ENCODE peak calls at places on chromosomes 11 and 22, in four cellular contexts. H, U, F and K are unnamed samples.

GRCh38 chr22:23090079-23090835 is 19.9 kb downstream of the GNAZ start:
- DNase-seq in H (no peak), U (no peak), F (no peak), K (no peak)

GRCh38 chr11:26626346-26626745 is 54.3 kb upstream of the MUC15 start:
- DNase-seq in H (no peak), U (no peak), F (no peak), K (no peak)

GRCh38 chr11:44456544-44457270 is 108.8 kb upstream of the CD82 start:
- DNase-seq in H (peak), U (no peak), F (no peak), K (no peak)

GRCh38 chr11:27183672-27184457 is 143.2 kb downstream of the BBOX1 start:
- DNase-seq in H (peak), U (no peak), F (peak), K (peak)

GRCh38 chr22:36435516-36436415 is 45.7 kb downstream of the TXN2 start:
- DNase-seq in H (no peak), U (peak), F (no peak), K (peak)

GRCh38 chr11:133706925-133707794 is 138.2 kb downstream of the SPATA19 start:
- DNase-seq in H (no peak), U (no peak), F (no peak), K (no peak)

GRCh38 chr11:21250196-21250595 is 580.8 kb downstream of the NELL1 start:
- DNase-seq in H (no peak), U (no peak), F (no peak), K (no peak)

GRCh38 chr22:27135582-27135981 is 478.2 kb downstream of the MIAT start:
- DNase-seq in H (peak), U (no peak), F (no peak), K (no peak)

GRCh38 chr11:118002541-118003019 is 16.4 kb downstream of the IL10RA start:
- DNase-seq in H (no peak), U (no peak), F (no peak), K (no peak)

GRCh38 chr11:70699294-70700221 is 301.2 kb downstream of the CTTN start:
- DNase-seq in H (no peak), U (peak), F (no peak), K (no peak)

GRCh38 chr11:8610532-8611116 is 16.6 kb upstream of the STK33 start:
- DNase-seq in H (no peak), U (no peak), F (no peak), K (no peak)

GRCh38 chr22:36285545-36285944 is 32.6 kb downstream of the APOL1 start:
- DNase-seq in H (no peak), U (no peak), F (no peak), K (peak)

GRCh38 chr11:127890026-127890611 is 697.2 kb downstream of the ETS1 start:
- DNase-seq in H (no peak), U (no peak), F (no peak), K (no peak)

GRCh38 chr22:23258826-23259170 is 78.5 kb downstream of the BCR start:
- DNase-seq in H (no peak), U (no peak), F (no peak), K (no peak)

GRCh38 chr22:41092023-41092817 is at the start of gene EP300:
- DNase-seq in H (peak), U (peak), F (peak), K (peak)
- TF ChIP-seq CTCF in H (no peak), U (no peak), F (peak), K (no peak)

DNA sequence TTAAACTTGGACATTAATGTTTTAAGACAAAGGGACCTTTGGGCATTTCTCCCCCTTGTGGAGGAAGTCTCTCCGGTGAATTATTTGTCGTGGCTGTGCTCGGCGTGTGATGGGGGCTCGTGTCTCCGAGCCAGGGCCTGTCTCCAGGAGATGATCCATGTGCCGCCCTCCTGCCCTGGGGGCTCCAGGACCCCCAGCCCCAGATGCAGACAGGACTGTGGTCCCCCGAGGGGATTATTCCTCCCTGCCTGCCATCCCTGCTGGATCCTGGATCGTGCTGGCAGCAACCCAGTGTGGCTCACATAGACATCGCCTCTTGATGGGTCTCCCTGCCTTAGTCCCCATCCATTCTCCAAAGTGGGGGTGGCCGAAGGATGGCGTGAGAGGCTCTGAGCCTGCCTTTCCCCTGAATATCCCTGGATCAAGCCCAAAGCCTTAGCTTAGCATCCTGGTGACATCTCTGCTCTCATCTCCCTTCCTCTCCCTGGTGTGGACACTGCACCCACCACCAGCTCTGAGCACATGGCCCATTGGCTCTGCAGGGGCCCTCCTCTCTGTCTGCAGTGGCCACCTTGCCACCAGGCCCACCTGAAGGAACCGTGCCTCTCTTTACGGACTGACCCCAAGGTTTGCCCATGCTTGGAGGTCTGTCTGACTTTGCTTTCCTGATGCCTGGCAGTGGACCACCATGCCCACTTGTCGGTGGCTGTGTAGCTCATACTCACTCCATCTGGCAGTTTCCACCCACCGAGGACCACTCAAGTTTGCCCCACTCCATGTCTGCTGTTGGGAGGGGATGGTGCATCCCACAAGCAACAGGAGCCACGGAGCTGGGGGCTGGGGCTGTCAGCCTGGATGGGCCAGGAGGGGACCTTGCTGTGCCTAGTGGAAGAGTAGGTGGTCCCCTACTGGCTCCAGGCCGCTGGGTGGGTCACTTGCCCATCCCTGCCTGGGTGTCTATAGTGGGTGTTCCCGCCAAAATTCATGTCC is 56.7 kb downstream of the SMIM38 start:
- DNase-seq in H (no peak), U (no peak), F (no peak), K (no peak)
- TF ChIP-seq CTCF in H (peak), U (no peak), F (peak), K (no peak)

GRCh38 chr22:45171830-45172229 is 8.1 kb downstream of the NUP50 start:
- DNase-seq in H (no peak), U (no peak), F (no peak), K (no peak)
- TF ChIP-seq CTCF in H (no peak), U (no peak), F (no peak), K (no peak)

GRCh38 chr11:77558380-77558779 is 31.4 kb upstream of the AQP11 start:
- DNase-seq in H (no peak), U (no peak), F (no peak), K (no peak)

GRCh38 chr11:77561257-77561656 is 28.5 kb upstream of the AQP11 start:
- DNase-seq in H (no peak), U (no peak), F (no peak), K (no peak)

GRCh38 chr11:77560605-77561004 is 29.1 kb upstream of the AQP11 start:
- DNase-seq in H (no peak), U (no peak), F (peak), K (no peak)

GRCh38 chr11:77559686-77560425 is 29.9 kb upstream of the AQP11 start:
- DNase-seq in H (peak), U (no peak), F (peak), K (no peak)

GRCh38 chr11:77557553-77557952 is 32.2 kb upstream of the AQP11 start:
- DNase-seq in H (no peak), U (no peak), F (no peak), K (no peak)
- TF ChIP-seq CTCF in H (peak), U (no peak), F (no peak), K (no peak)

DNA sequence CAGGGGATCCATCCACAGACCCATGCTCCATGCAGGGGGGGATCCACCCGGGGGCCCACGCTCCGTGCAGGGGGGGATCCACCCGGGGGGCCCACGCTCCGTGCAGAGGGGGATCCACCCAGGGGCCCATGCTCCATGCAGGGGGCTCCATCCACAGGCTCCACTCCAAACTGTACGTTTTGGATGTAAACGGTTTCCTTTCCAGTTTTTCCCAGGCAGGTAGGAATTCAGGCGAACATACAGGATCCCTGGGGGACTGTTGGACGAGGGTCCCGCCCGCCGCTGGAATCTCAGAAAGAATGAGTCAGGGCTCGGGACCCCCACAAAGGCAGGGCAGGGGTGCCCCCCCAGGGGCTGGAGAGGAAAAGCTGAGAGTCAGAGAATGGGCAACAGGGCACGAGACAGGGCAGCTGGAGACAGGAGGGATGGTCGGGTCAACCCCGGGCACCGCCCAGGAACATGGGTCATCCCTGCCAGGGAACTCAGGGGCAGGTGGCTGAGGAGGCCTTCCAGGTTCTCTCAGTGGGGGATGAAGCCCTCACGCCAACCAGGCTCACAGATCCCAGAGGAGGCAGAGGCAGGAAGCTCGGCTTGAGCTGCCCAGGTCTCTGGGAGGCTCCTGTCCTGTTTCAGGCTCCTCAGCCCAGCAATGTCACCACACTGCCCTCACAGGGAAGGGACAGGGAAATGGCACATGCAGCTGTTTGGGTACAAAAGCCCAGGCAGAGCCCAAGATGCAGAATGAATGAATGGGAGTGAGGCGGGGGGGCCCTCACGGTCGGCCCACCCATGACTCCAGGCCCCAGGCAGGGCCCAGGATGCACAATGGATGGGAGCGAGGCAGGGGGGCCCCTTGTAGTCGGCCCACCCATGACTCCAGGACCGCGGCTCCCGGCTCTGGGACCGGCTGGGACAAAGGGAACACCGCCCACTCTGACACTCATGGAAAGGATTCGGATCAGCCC is 200.2 kb downstream of the BRD1 start:
- DNase-seq in H (no peak), U (no peak), F (no peak), K (no peak)
- TF ChIP-seq CTCF in H (no peak), U (no peak), F (no peak), K (no peak)

DNA sequence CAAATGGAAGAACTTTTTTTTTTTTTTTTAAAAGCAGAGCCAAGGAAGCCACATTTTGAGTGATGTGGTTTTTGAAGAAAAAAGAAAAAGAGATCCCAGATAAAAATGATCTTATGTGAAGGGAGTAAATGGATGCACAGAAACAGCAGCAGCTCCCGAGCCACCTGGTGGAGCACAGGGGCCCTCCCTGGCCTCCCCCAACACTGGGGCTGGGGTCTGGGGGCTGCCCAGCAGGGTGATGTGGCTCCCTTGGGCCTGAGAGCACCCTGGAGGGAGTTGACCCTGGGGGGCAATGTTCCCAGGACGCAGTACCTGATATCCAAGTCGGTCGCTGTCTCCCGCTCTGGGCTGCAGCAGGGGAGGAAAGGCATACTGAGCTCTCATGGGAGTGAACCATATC is 26.5 kb upstream of the KCNJ11 start:
- DNase-seq in H (no peak), U (peak), F (no peak), K (no peak)
- TF ChIP-seq CTCF in H (no peak), U (no peak), F (no peak), K (no peak)

DNA sequence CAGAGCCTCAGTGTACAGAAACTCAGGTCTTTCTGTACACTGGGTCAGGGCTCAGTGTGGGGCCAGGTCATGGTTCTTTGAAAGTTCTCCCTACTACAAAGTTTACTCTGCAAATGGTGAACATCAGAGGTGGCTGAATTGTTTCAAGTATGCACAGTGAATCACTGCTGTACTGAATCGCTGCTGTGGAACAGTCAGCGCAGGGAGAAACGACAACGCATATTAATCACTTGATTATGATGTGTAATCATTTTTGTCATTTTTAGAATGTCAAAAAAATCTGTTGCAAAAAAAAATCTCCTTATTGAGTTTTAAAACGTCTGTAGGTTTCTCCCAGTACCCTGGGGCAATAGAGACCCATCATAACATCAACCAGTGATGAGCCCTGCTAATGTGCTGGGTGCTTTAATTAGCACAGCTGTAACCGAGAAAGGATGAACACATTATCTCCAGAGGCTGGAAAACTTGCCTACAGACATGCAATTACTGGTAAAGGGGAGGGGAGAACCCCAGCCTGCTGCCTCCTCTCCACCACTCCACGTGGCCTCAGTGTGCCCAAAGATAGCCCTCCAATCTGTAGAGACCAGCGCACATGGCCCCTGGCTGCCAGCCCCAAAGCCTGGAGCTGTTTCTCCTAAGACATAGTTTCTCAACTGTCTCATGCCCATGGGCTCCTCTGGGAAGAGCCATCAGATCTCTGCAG is 12.8 kb downstream of the ARRB1 start:
- DNase-seq in H (no peak), U (peak), F (no peak), K (no peak)
- TF ChIP-seq CTCF in H (no peak), U (no peak), F (no peak), K (no peak)

GRCh38 chr11:102486584-102486983 is 34.0 kb upstream of the TMEM123 start:
- DNase-seq in H (no peak), U (no peak), F (no peak), K (no peak)
- TF ChIP-seq CTCF in H (no peak), U (no peak), F (no peak), K (no peak)